ENCODE peak calls at places on chromosome 15, in nine cellular contexts. X is right atrium auricular region, E is ACHN, V is ELF-1, J is astrocyte of the spinal cord, U is left cardiac atrium, S is adrenal gland, D is MCF 10A, T is T47D. N is an unnamed sample.
A peak's percentile ranks its signal among the peaks of the same experiment; 100 is the strongest.

GRCh38 chr15:84400017-84400740 is 164.6 kb downstream of the GOLGA6L4 start:
- DNase-seq in T (no peak), E (no peak), S (no peak), J (no peak), U (no peak), X (peak; percentile 47), D (no peak), V (no peak), N (no peak)

GRCh38 chr15:39125904-39126303 is 455.0 kb upstream of the THBS1 start:
- DNase-seq in S (no peak), D (peak; percentile 78), U (no peak), T (peak; percentile 73), X (no peak), V (peak; percentile 30), E (peak; percentile 49), J (peak; percentile 57), N (peak; percentile 22)

GRCh38 chr15:67189326-67190051 is 65.0 kb downstream of the AAGAB start:
- DNase-seq in T (no peak), E (no peak), S (no peak), J (no peak), X (peak; percentile 96), D (no peak), V (no peak), U (peak; percentile 94), N (no peak)

GRCh38 chr15:63971427-63971805 is 74.9 kb downstream of the DAPK2 start:
- DNase-seq in T (no peak), V (peak; percentile 35), J (no peak), D (no peak), E (no peak), X (peak; percentile 50), S (no peak), U (no peak), N (no peak)

GRCh38 chr15:67573194-67573593 is 30.7 kb downstream of the MAP2K5 start:
- DNase-seq in J (no peak), U (no peak), D (no peak), X (no peak), S (no peak), V (no peak), T (no peak), E (no peak), N (no peak)

GRCh38 chr15:73051402-73051810 is 857 bp upstream of the NEO1 start:
- DNase-seq in V (no peak), J (peak; percentile 1), U (no peak), E (no peak), D (no peak), X (no peak), S (no peak), T (peak; percentile 31), N (no peak)

GRCh38 chr15:53833134-53833624 is 73.7 kb upstream of the WDR72 start:
- DNase-seq in V (no peak), U (no peak), X (no peak), D (peak; percentile 11), T (peak; percentile 73), J (peak; percentile 23), S (peak; percentile 31), E (peak; percentile 7), N (no peak)

GRCh38 chr15:64222573-64223361 is 59.9 kb upstream of the PPIB start:
- DNase-seq in D (no peak), E (no peak), T (no peak), X (no peak), J (no peak), S (no peak), U (no peak), V (no peak), N (no peak)

GRCh38 chr15:63362196-63362595 is 19.4 kb downstream of the CA12 start:
- DNase-seq in X (no peak), U (peak; percentile 63), S (peak; percentile 23), T (no peak), E (peak; percentile 31), J (no peak), V (no peak), D (no peak), N (no peak)

GRCh38 chr15:68401496-68402431 is 30.2 kb downstream of the ITGA11 start:
- DNase-seq in D (no peak), U (no peak), X (peak; percentile 26), J (no peak), V (no peak), S (no peak), E (no peak), T (no peak), N (no peak)

N was measured in WERI-Rb-1.